ENCODE peak calls at places on chromosome 3, in seven cellular contexts. I is heart left ventricle, R is MCF 10A, C is NCI-H1417 treated with DMSO at 0.1 percent for 48 hours, Y is kidney epithelial cell, X is amniotic stem cell, G is G401. U is an unnamed sample.

GRCh38 chr3:102248981-102249705 is 185.7 kb upstream of the ZPLD1 start:
- DNase-seq in I (no peak), R (no peak), C (no peak), Y (no peak), X (no peak), G (no peak), U (no peak)

GRCh38 chr3:113660901-113661300 is 35.5 kb downstream of the USF3 start:
- DNase-seq in I (peak), R (no peak), C (no peak), Y (no peak), X (no peak), G (peak), U (no peak)

GRCh38 chr3:112682361-112682760 is 41.4 kb upstream of the CCDC80 start:
- DNase-seq in I (no peak), R (no peak), C (no peak), Y (no peak), X (no peak), G (no peak), U (no peak)

GRCh38 chr3:32743934-32744333 is 58.9 kb downstream of the CNOT10 start:
- DNase-seq in I (no peak), R (peak), C (no peak), Y (no peak), X (no peak), G (no peak), U (no peak)

GRCh38 chr3:170701696-170702678 is 116.1 kb upstream of the SLC7A14 start:
- DNase-seq in I (no peak), R (no peak), C (no peak), Y (no peak), X (no peak), G (no peak), U (no peak)

GRCh38 chr3:55937301-55937700 is 450.2 kb upstream of the WNT5A start:
- DNase-seq in I (no peak), R (no peak), C (no peak), Y (no peak), X (no peak), G (no peak), U (no peak)

GRCh38 chr3:174243194-174243593 is 615.9 kb upstream of the NAALADL2 start:
- DNase-seq in I (no peak), R (no peak), C (no peak), Y (peak), X (no peak), G (no peak), U (no peak)

GRCh38 chr3:120049881-120050539 is 44.2 kb downstream of the GSK3B start:
- DNase-seq in I (no peak), R (no peak), C (no peak), Y (no peak), X (no peak), G (no peak), U (no peak)

GRCh38 chr3:129485681-129486056 is 42.8 kb upstream of the RHO start:
- DNase-seq in I (peak), R (peak), C (no peak), Y (no peak), X (peak), G (no peak), U (no peak)

GRCh38 chr3:138438896-138439295 is 4.5 kb downstream of the ESYT3 start:
- DNase-seq in I (no peak), R (no peak), C (no peak), Y (no peak), X (no peak), G (no peak), U (no peak)

GRCh38 chr3:65604863-65605526 is 433.7 kb downstream of the MAGI1 start:
- DNase-seq in I (no peak), R (peak), C (no peak), Y (no peak), X (no peak), G (no peak), U (no peak)

GRCh38 chr3:186532641-186533072 is 11.5 kb downstream of the CRYGS start:
- DNase-seq in I (no peak), R (no peak), C (no peak), Y (peak), X (no peak), G (no peak), U (no peak)

GRCh38 chr3:10281951-10282350 is 10.8 kb downstream of the GHRL start:
- DNase-seq in I (no peak), R (no peak), C (no peak), Y (no peak), X (no peak), G (no peak), U (no peak)

GRCh38 chr3:15647629-15648167 is 46.2 kb downstream of the BTD start:
- DNase-seq in I (no peak), R (peak), C (no peak), Y (peak), X (peak), G (no peak), U (peak)

GRCh38 chr3:40681658-40682055 is 156.9 kb downstream of the ZNF621 start:
- DNase-seq in I (no peak), R (no peak), C (no peak), Y (no peak), X (no peak), G (no peak), U (no peak)

GRCh38 chr3:153903430-153903829 is 217.8 kb upstream of the ARHGEF26 start:
- DNase-seq in I (no peak), R (no peak), C (no peak), Y (no peak), X (no peak), G (no peak), U (no peak)

GRCh38 chr3:140219923-140220452 is 285.0 kb downstream of the CLSTN2 start:
- DNase-seq in I (no peak), R (no peak), C (no peak), Y (no peak), X (no peak), G (no peak), U (peak)

GRCh38 chr3:23712656-23713559 is 92.8 kb upstream of the UBE2E1 start:
- DNase-seq in I (peak), R (peak), C (peak), Y (peak), X (peak), G (peak), U (no peak)